ENCODE peak calls at places on chromosome 22, in four cellular contexts. L is ovary, U is AG04450, Y is IMR-90. A is an unnamed sample.

GRCh38 chr22:30004689-30005088 is 75.6 kb upstream of the HORMAD2 start:
- DNase-seq in Y (no peak), U (no peak), L (no peak), A (no peak)

GRCh38 chr22:48918585-48919186 is 909.0 kb downstream of the BRD1 start:
- DNase-seq in L (no peak), U (no peak), Y (no peak), A (no peak)

GRCh38 chr22:43693245-43693644 is 118.9 kb downstream of the EFCAB6 start:
- DNase-seq in Y (no peak), U (no peak), L (no peak), A (no peak)

GRCh38 chr22:48051796-48052620 is 1289.6 kb downstream of the TBC1D22A start:
- DNase-seq in L (no peak), U (no peak), Y (no peak), A (no peak)

GRCh38 chr22:50481440-50482106 is at the start of gene ADM2:
- DNase-seq in L (no peak), U (no peak), Y (no peak), A (no peak)

GRCh38 chr22:43985532-43985931 is 30.3 kb downstream of the SAMM50 start:
- DNase-seq in U (no peak), Y (no peak), L (peak; percentile 65), A (no peak)

GRCh38 chr22:24595863-24596262 is 3.0 kb upstream of the LRRC75B start:
- DNase-seq in L (no peak), U (no peak), Y (no peak), A (no peak)

GRCh38 chr22:49515486-49515885 is 312.2 kb downstream of the BRD1 start:
- DNase-seq in U (no peak), L (no peak), Y (no peak), A (no peak)

GRCh38 chr22:24593810-24594568 is 1.1 kb upstream of the LRRC75B start:
- DNase-seq in L (peak; percentile 41), Y (no peak), U (no peak), A (no peak)

GRCh38 chr22:48299801-48300200 is 1527.9 kb downstream of the BRD1 start:
- DNase-seq in L (no peak), Y (no peak), U (no peak), A (no peak)

GRCh38 chr22:40215266-40215665 is 37.5 kb downstream of the TNRC6B start:
- DNase-seq in Y (no peak), U (no peak), L (no peak), A (peak; percentile 50)

GRCh38 chr22:31876156-31877035 is 67.9 kb upstream of the YWHAH start:
- DNase-seq in U (no peak), L (no peak), Y (no peak), A (no peak)

GRCh38 chr22:31871475-31871874 is 72.9 kb upstream of the YWHAH start:
- DNase-seq in U (no peak), Y (no peak), L (no peak), A (no peak)

GRCh38 chr22:31874821-31875220 is 69.5 kb upstream of the YWHAH start:
- DNase-seq in U (no peak), L (no peak), Y (no peak), A (no peak)

GRCh38 chr22:31870890-31871289 is 73.4 kb upstream of the YWHAH start:
- DNase-seq in U (no peak), Y (peak; percentile 83), L (no peak), A (no peak)

GRCh38 chr22:31872209-31872608 is 72.1 kb upstream of the YWHAH start:
- DNase-seq in U (no peak), Y (no peak), L (no peak), A (no peak)
- TF ChIP-seq CTCF in U (no peak), Y (no peak), L (no peak), A (no peak)

GRCh38 chr22:36455571-36456458 is 25.6 kb downstream of the TXN2 start:
- DNase-seq in Y (no peak), L (no peak), U (no peak), A (no peak)
- H3K4me3 ChIP-seq in Y (no peak overlapping the region), L (peak overlapping the region; percentile 58), U (no peak overlapping the region), A (peak overlapping the region; percentile 79)

DNA sequence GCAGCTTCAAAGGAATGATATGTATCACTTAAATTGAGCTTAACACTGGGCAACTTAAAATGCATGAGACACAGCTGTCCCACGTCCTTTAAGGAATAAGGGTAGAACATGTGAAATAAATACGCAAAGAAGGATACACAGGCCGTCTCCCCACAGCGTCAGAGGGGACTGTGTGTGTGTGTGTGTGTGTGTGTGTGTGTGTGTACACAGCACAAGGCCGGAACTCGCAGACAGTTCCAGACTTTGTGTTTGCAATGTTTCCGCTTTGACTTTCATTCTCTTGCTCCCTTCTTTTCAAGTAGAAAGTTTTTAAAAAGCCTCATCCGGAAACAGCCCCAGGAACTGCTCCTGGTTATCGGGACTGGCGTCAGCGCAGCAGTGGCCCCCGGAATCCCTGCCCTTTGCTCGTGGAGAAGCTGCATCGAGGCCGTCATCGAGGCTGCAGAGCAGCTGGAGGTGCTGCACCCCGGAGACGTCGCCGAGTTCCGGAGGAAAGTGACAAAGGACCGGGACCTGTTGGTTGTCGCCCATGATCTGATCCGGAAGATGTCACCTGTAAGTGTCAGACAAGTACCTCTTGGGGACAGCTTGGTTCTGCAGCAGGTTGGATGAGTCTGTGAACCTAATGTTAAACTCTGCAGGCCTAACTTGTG is 13.3 kb downstream of the FAM118A start:
- DNase-seq in L (no peak), U (no peak), Y (no peak), A (no peak)
- H3K27ac ChIP-seq in L (no peak overlapping the region), U (no peak overlapping the region), Y (no peak overlapping the region), A (no peak overlapping the region)

GRCh38 chr22:35431483-35432205 is 31.7 kb downstream of the MCM5 start:
- DNase-seq in Y (no peak), L (no peak), U (no peak), A (no peak)
- TF ChIP-seq CTCF in Y (peak; percentile 25), L (no peak), U (peak; percentile 10), A (no peak)

DNA sequence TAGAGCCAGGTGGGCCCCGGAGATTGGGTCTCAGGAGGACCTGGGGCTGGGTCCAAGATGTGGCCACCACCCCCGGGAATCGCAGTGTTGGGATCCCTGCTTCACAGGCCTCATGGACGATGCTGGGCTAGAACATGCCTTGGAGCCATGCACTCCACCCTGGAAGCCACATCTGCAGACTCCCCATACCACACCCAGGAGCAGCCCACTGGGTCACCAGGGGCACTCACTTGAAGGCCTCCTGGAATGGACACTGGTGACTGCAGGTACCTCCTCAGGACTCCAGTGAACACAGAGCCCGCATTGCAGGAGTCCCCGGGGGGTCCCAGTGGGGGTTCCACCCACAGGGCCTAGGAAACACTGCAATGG is 25.0 kb downstream of the RTN4R start:
- DNase-seq in Y (no peak), U (no peak), L (no peak), A (no peak)
- H3K4me3 ChIP-seq in Y (no peak overlapping the region), U (peak overlapping the region; percentile 25), L (no peak overlapping the region), A (peak overlapping the region; percentile 22)

GRCh38 chr22:23501708-23502107 is 78.4 kb downstream of the IGLL1 start:
- DNase-seq in L (peak; percentile 28), Y (no peak), U (no peak), A (no peak)

GRCh38 chr22:23503142-23503541 is 76.9 kb downstream of the IGLL1 start:
- DNase-seq in U (no peak), Y (no peak), L (peak; percentile 26), A (no peak)

GRCh38 chr22:23499845-23500500 is 80.1 kb downstream of the IGLL1 start:
- DNase-seq in Y (no peak), L (no peak), U (no peak), A (no peak)

GRCh38 chr22:23500508-23501208 is 79.4 kb downstream of the IGLL1 start:
- DNase-seq in U (no peak), L (no peak), Y (no peak), A (no peak)

GRCh38 chr22:23501244-23501643 is 78.8 kb downstream of the IGLL1 start:
- DNase-seq in Y (no peak), L (no peak), U (no peak), A (no peak)
- H3K27ac ChIP-seq in Y (no peak overlapping the region), L (no peak overlapping the region), U (no peak overlapping the region), A (no peak overlapping the region)

DNA sequence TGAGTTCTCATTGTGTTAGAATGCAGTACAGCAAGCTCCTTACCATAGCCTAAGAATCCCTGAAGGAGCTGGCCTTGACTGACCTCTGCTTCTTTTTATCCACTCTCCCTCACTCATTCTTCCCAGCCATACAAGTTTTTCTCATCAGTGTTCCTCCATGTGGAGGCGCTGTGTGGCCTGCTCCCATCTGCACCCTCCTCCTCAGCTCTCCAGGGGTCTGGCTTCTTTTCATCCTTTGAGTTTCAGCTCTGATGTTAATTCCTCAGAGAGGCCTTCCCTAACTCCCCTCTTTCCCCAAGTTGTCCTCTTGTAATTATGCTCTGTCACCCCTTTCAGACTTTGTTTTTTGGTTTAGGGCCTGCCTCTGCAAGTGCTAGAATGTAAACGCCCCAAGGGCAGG is 144.8 kb downstream of the WNT7B start:
- DNase-seq in U (no peak), L (no peak), Y (no peak), A (no peak)
- TF ChIP-seq CTCF in U (no peak), L (no peak), Y (peak; percentile 9), A (no peak)